ENCODE peak calls at places on chromosomes 2 and 18, in nine cellular contexts. L is breast epithelium, J is GM12891, E is suprapubic skin, M is upper lobe of left lung, O is endothelial cell of umbilical vein, H is transverse colon, C is prostate gland, A is HCT116. T is an unnamed sample.

GRCh38 chr2:144234115-144234772 is 285.7 kb downstream of the ZEB2 start:
- DNase-seq in L (no peak), J (no peak), E (no peak), M (no peak), O (no peak), H (no peak), C (no peak), A (no peak), T (no peak)

GRCh38 chr2:64606495-64607363 is 47.0 kb downstream of the SERTAD2 start:
- DNase-seq in L (peak), J (peak), E (peak), M (no peak), O (no peak), H (peak), C (peak), A (no peak), T (peak)

GRCh38 chr2:75055820-75056675 is 97.6 kb downstream of the POLE4 start:
- DNase-seq in L (no peak), J (no peak), E (no peak), M (no peak), O (no peak), H (no peak), C (no peak), A (no peak), T (no peak)

GRCh38 chr2:121242175-121242875 is 42.7 kb downstream of the TFCP2L1 start:
- DNase-seq in L (no peak), J (no peak), E (peak), M (no peak), O (no peak), H (no peak), C (no peak), A (no peak), T (no peak)

GRCh38 chr18:59712311-59712710 is 15.1 kb upstream of the CCBE1 start:
- DNase-seq in L (no peak), J (no peak), E (no peak), M (no peak), O (no peak), H (no peak), C (no peak), A (no peak), T (no peak)

GRCh38 chr2:134718095-134718955 is 475 bp downstream of the TMEM163 start:
- DNase-seq in L (no peak), J (peak), E (no peak), M (peak), O (peak), H (peak), C (no peak), A (no peak), T (no peak)

GRCh38 chr2:224948859-224949258 is 93.4 kb downstream of the DOCK10 start:
- DNase-seq in L (no peak), J (no peak), E (no peak), M (no peak), O (peak), H (no peak), C (no peak), A (no peak), T (no peak)

GRCh38 chr2:41483221-41483620 is 564.6 kb upstream of the PKDCC start:
- DNase-seq in L (no peak), J (no peak), E (no peak), M (no peak), O (no peak), H (no peak), C (no peak), A (no peak), T (no peak)

GRCh38 chr2:68103656-68104055 is 40.9 kb upstream of the C1D start:
- DNase-seq in L (no peak), J (no peak), E (no peak), M (no peak), O (no peak), H (no peak), C (no peak), A (no peak), T (no peak)

GRCh38 chr2:31213063-31213882 is 4.0 kb downstream of the CAPN14 start:
- DNase-seq in L (no peak), J (no peak), E (no peak), M (no peak), O (no peak), H (no peak), C (no peak), A (no peak), T (no peak)

GRCh38 chr2:184765048-184765881 is 166.9 kb downstream of the ZNF804A start:
- DNase-seq in L (no peak), J (no peak), E (no peak), M (no peak), O (no peak), H (no peak), C (no peak), A (no peak), T (no peak)

GRCh38 chr18:57727952-57728807 is 74.9 kb downstream of the ATP8B1 start:
- DNase-seq in L (no peak), J (no peak), E (no peak), M (no peak), O (peak), H (no peak), C (no peak), A (no peak), T (no peak)

GRCh38 chr18:57733861-57734260 is 69.3 kb downstream of the ATP8B1 start:
- DNase-seq in L (no peak), J (no peak), E (no peak), M (no peak), O (no peak), H (no peak), C (no peak), A (no peak), T (no peak)

GRCh38 chr18:57730146-57730545 is 73.0 kb downstream of the ATP8B1 start:
- DNase-seq in L (no peak), J (no peak), E (no peak), M (no peak), O (no peak), H (no peak), C (no peak), A (no peak), T (peak)

GRCh38 chr18:57728941-57729511 is 74.1 kb downstream of the ATP8B1 start:
- DNase-seq in L (no peak), J (no peak), E (no peak), M (no peak), O (peak), H (no peak), C (peak), A (no peak), T (no peak)
- TF ChIP-seq POLR2AphosphoS5 in L (no peak), J (no peak), E (no peak), M (no peak), O (no peak), H (no peak), C (peak), A (no peak), T (peak)

DNA sequence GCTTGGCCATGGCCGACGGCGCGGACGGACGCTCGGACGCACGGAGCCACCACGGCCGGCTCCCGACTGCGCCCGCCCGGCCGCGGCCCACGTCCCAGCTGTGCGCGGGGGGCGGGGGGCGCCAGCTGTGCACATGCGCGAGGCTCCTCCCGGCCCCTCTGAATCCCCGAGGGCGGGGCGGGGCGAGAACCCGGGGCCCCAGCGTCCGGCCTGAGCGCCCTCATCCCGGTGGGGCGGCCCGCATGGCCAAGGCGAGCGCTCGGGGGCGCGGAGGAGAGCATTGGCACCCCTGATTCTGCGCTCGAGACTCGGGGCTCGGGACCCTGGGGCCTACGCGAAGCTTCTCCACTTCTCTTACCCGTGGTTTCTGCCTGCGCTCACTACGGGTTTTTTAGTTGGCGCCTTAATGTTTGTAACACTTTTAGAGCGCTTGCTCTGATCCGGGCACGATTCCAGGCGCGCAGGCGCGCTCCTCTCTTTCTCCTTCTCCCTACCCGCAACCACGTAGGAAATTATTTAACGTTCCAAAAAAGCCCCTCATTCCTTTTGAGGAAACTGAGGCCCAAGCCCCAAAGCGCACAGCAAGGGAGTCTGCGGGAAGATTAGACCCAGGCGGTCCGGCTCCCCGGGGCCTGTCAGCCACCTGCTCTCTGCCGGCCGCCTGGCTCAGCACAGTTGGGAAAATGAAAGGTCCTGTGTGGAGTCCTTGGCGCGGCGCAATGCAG is at the start of gene PXDN:
- DNase-seq in L (peak), J (peak), E (peak), M (peak), O (peak), H (peak), C (peak), A (no peak), T (no peak)
- TF ChIP-seq POLR2AphosphoS5 in L (no peak), J (no peak), E (no peak), M (no peak), O (peak), H (no peak), C (peak), A (no peak), T (no peak)

DNA sequence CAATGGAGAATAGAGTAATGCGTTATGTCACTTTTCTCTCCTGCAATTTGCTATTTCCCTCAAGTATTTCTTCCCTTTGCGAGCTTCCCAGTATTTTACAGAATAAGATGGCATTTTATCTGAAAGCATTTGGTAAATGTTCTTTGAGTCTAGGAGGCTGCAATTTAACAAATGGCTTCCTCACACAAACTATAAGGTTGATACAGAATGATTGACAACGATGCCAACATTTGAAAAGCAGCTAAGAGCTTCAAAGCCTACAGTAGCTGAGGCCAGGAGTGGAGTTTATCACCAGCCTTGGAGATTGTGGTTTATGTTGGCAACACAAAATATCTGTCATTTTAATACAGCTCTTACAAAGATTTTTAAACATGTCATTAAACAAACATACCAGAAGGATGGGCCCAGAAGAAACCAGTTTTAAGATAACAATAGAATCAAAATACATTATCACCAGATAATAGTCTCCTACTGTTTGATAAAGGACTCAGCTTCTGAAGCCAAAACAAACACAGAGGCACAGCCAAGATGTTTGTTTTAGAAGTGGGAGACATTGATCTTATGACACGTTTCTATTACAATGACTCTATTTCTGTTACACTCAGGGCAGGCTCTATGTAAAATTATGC is 711.4 kb upstream of the ACVR2A start:
- DNase-seq in L (no peak), J (no peak), E (no peak), M (no peak), O (no peak), H (no peak), C (peak), A (no peak), T (no peak)
- TF ChIP-seq POLR2AphosphoS5 in L (no peak), J (no peak), E (no peak), M (no peak), O (no peak), H (no peak), C (peak), A (no peak), T (no peak)

GRCh38 chr18:13110559-13110958 is 108.0 kb upstream of the LDLRAD4 start:
- DNase-seq in L (no peak), J (no peak), E (no peak), M (no peak), O (no peak), H (no peak), C (no peak), A (no peak), T (no peak)
- TF ChIP-seq POLR2AphosphoS5 in L (no peak), J (peak), E (no peak), M (no peak), O (no peak), H (no peak), C (no peak), A (no peak), T (no peak)

GRCh38 chr2:17539993-17540812 is at the start of gene VSNL1:
- DNase-seq in L (peak), J (no peak), E (peak), M (peak), O (peak), H (peak), C (peak), A (peak), T (no peak)
- TF ChIP-seq POLR2AphosphoS5 in L (no peak), J (no peak), E (no peak), M (no peak), O (no peak), H (no peak), C (peak), A (peak), T (peak)

DNA sequence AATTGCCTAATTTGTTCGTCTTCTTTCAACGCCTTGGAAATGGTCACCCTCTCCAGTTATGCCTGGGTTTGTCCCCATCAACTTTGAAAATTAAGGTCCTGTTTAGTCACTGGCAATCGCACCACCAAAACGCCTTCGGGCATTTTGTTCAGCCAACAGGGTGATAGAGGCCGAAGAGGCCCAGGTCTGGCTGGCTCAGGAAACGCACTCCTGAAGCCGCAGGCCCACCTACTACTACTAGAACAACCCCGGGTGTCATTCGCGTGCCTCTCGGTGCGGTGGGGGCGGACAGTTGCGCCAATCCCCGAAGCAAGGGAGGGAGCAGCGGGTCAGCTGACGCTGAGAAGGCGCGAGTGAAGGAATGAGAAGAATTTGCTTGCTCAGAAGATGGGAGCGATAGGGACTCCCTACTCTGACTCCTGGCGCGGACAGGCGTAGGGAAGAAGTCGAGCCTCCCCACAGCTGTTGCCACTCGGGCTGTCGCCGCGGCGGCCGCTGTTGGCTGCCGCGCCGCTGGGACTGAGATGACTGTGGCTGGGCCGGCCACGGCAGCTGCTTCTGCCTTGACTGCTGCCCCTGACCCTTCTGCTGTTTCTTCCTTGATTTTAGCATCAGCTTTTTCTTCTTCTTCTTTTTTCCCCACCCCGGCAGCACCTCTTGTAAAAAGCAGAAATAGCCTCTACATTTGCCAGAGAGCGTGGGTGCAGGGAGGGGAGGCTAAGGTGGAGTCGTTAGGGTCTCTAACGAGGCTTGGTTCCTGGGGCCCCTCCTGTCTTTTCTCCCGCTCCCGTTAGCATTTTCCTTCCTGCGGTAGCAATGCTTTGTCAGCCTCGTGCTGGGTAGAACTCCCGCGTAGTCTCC is 387.6 kb downstream of the FIGN start:
- DNase-seq in L (peak), J (no peak), E (peak), M (peak), O (peak), H (peak), C (peak), A (peak), T (peak)
- TF ChIP-seq POLR2AphosphoS5 in L (no peak), J (no peak), E (peak), M (no peak), O (peak), H (peak), C (peak), A (no peak), T (peak)

DNA sequence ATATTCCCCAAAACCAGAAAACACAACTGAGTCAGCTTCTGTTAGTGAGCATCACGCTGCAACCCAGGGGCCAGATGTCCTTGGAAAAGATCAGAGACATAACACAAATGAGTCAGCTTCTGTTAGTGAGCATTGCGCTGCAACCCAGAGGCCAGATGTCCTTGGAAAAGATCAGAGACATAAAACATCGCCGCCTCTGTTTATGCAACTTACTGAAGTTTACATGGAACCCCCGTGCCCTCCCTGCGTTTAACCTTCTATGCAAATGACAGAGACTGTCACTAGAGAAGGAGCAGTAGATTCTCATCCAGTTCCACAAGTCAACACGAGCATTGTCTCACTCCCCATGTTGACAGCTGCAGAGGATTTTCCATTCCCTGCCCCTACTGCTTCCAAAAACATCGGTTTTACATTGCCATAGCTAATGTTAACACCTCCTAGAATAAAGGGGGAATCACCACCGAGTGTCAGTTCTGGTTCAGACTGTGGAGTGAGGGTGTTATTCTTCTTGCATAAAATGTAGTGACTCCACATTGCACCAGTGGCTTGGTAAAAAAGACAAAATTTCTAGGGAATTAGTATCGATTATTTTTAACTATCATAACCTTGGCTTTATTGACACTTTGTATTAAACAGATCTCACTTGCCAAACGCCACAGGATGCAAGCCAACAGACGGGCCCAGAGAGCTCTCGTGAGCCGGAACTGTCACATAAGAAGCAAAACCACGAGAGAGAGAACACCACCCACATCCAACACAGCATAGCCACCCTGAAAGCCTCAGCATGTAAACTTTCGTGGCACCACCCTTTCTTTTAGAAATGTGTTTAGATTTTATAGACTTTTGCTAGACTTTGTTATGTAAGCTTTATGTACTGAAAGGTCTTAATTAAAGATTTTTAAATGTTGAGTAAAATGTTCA is 87.7 kb downstream of the SH3YL1 start:
- DNase-seq in L (no peak), J (no peak), E (no peak), M (no peak), O (no peak), H (no peak), C (no peak), A (no peak), T (no peak)
- TF ChIP-seq POLR2AphosphoS5 in L (no peak), J (no peak), E (no peak), M (no peak), O (no peak), H (no peak), C (no peak), A (no peak), T (no peak)

GRCh38 chr2:235127909-235128308 is 176.1 kb downstream of the SH3BP4 start:
- DNase-seq in L (no peak), J (no peak), E (no peak), M (no peak), O (no peak), H (no peak), C (no peak), A (no peak), T (no peak)
- TF ChIP-seq POLR2AphosphoS5 in L (no peak), J (no peak), E (no peak), M (no peak), O (no peak), H (no peak), C (no peak), A (no peak), T (no peak)

DNA sequence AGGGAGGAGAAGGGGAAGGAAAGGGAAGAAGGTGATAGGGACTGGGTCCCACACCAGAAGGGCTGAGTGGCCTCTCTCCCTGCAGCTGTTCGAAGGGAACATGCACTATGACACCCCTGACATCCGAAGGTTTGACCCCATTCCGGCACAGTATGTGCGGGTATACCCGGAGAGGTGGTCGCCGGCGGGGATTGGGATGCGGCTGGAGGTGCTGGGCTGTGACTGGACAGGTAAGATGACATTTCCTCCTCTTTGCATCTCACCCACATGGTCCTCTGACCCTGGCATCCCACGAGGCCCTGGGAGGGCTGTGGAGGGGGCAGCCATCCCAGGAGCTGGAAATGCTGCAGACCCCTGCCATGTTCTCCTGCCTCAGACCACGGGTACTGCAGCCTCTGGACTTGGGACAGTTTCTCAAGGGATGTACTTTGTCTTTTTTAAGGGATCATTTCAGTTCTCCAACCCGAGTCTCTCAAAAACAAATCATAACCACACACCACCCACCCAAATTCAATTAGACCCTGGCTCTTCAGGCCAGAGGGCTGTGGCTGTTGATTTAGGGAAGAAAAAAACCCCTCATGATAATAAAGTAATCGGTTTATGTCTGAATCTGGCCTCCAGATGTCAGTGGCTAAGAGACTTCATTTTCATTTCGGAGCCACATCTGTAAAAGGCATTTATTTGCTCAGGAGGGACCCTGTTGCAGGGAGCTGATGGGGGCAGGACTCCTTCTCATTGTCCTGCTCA is 63.5 kb downstream of the NRP2 start:
- DNase-seq in L (no peak), J (no peak), E (no peak), M (peak), O (no peak), H (no peak), C (no peak), A (no peak), T (no peak)
- TF ChIP-seq POLR2AphosphoS5 in L (no peak), J (no peak), E (no peak), M (no peak), O (no peak), H (no peak), C (no peak), A (no peak), T (no peak)

GRCh38 chr18:66124394-66124793 is 373.6 kb downstream of the CDH7 start:
- DNase-seq in L (no peak), J (no peak), E (no peak), M (no peak), O (no peak), H (no peak), C (no peak), A (no peak), T (no peak)
- TF ChIP-seq POLR2AphosphoS5 in L (no peak), J (no peak), E (no peak), M (no peak), O (no peak), H (no peak), C (no peak), A (no peak), T (no peak)